ENCODE peak calls at places on chromosomes 3 and 15, in nine cellular contexts. One of them, this sample, is unnamed. For H3K4me1, H3K36me3 and H3K27me3, the result is how much of the 10 kb centered on the place peaks cover.

GRCh38 chr3:66715806-66716205 is 215.0 kb upstream of the LRIG1 start:
- DNase-seq in cardiac muscle cell: peak
- DNase-seq in PC-3: no peak
- DNase-seq in hepatocyte: no peak
- DNase-seq in heart right ventricle: no peak
- DNase-seq in adrenal gland: no peak
- DNase-seq in neuronal stem cell: no peak
- DNase-seq in HAP-1: no peak
- DNase-seq in effector memory CD4-positive, alpha-beta T cell: no peak
- DNase-seq in this sample: no peak

GRCh38 chr3:147394168-147394941 is 12.0 kb downstream of the ZIC4 start:
- DNase-seq in neuronal stem cell: no peak
- DNase-seq in heart right ventricle: no peak
- DNase-seq in effector memory CD4-positive, alpha-beta T cell: no peak
- DNase-seq in PC-3: no peak
- DNase-seq in hepatocyte: no peak
- DNase-seq in HAP-1: no peak
- DNase-seq in adrenal gland: no peak
- DNase-seq in cardiac muscle cell: no peak
- DNase-seq in this sample: no peak

GRCh38 chr3:49617390-49618013 is 56.6 kb upstream of the APEH start:
- DNase-seq in HAP-1: no peak
- DNase-seq in adrenal gland: no peak
- DNase-seq in PC-3: no peak
- DNase-seq in cardiac muscle cell: no peak
- DNase-seq in neuronal stem cell: no peak
- DNase-seq in hepatocyte: no peak
- DNase-seq in effector memory CD4-positive, alpha-beta T cell: no peak
- DNase-seq in heart right ventricle: no peak
- DNase-seq in this sample: no peak

GRCh38 chr15:49038382-49038781 is 7.9 kb downstream of the SECISBP2L start:
- DNase-seq in hepatocyte: no peak
- DNase-seq in effector memory CD4-positive, alpha-beta T cell: no peak
- DNase-seq in adrenal gland: no peak
- DNase-seq in neuronal stem cell: no peak
- DNase-seq in PC-3: peak
- DNase-seq in heart right ventricle: no peak
- DNase-seq in HAP-1: no peak
- DNase-seq in cardiac muscle cell: peak
- DNase-seq in this sample: no peak

GRCh38 chr3:169812124-169812843 is 386 bp upstream of the LRRIQ4 start:
- DNase-seq in heart right ventricle: peak
- DNase-seq in hepatocyte: peak
- DNase-seq in neuronal stem cell: peak
- DNase-seq in cardiac muscle cell: peak
- DNase-seq in effector memory CD4-positive, alpha-beta T cell: peak
- DNase-seq in adrenal gland: peak
- DNase-seq in PC-3: peak
- DNase-seq in HAP-1: peak
- DNase-seq in this sample: peak

GRCh38 chr3:136022518-136023263 is 57.2 kb downstream of the PPP2R3A start:
- DNase-seq in hepatocyte: no peak
- DNase-seq in effector memory CD4-positive, alpha-beta T cell: no peak
- DNase-seq in cardiac muscle cell: no peak
- DNase-seq in adrenal gland: no peak
- DNase-seq in heart right ventricle: no peak
- DNase-seq in HAP-1: no peak
- DNase-seq in neuronal stem cell: no peak
- DNase-seq in PC-3: no peak
- DNase-seq in this sample: no peak

GRCh38 chr3:190017575-190018288 is 103.0 kb downstream of the P3H2 start:
- DNase-seq in adrenal gland: peak
- DNase-seq in cardiac muscle cell: peak
- DNase-seq in PC-3: peak
- DNase-seq in HAP-1: no peak
- DNase-seq in hepatocyte: peak
- DNase-seq in effector memory CD4-positive, alpha-beta T cell: no peak
- DNase-seq in neuronal stem cell: no peak
- DNase-seq in heart right ventricle: peak
- DNase-seq in this sample: no peak

GRCh38 chr3:126527455-126528211 is 3.7 kb downstream of the CHST13 start:
- DNase-seq in PC-3: no peak
- DNase-seq in HAP-1: no peak
- DNase-seq in effector memory CD4-positive, alpha-beta T cell: no peak
- DNase-seq in heart right ventricle: no peak
- DNase-seq in neuronal stem cell: no peak
- DNase-seq in cardiac muscle cell: no peak
- DNase-seq in adrenal gland: no peak
- DNase-seq in hepatocyte: no peak
- DNase-seq in this sample: peak

GRCh38 chr3:83934208-83935150 is 1024.3 kb upstream of the CADM2 start:
- DNase-seq in HAP-1: peak
- DNase-seq in heart right ventricle: no peak
- DNase-seq in cardiac muscle cell: peak
- DNase-seq in PC-3: peak
- DNase-seq in effector memory CD4-positive, alpha-beta T cell: no peak
- DNase-seq in hepatocyte: no peak
- DNase-seq in adrenal gland: no peak
- DNase-seq in neuronal stem cell: no peak
- DNase-seq in this sample: no peak

GRCh38 chr3:188558343-188559068 is 404.5 kb downstream of the LPP start:
- DNase-seq in heart right ventricle: no peak
- DNase-seq in cardiac muscle cell: no peak
- DNase-seq in hepatocyte: no peak
- DNase-seq in PC-3: no peak
- DNase-seq in HAP-1: no peak
- DNase-seq in effector memory CD4-positive, alpha-beta T cell: no peak
- DNase-seq in neuronal stem cell: no peak
- DNase-seq in adrenal gland: no peak
- DNase-seq in this sample: no peak

GRCh38 chr3:197499427-197499826 is 56.3 kb downstream of the BDH1 start:
- DNase-seq in hepatocyte: no peak
- DNase-seq in HAP-1: no peak
- DNase-seq in PC-3: peak
- DNase-seq in cardiac muscle cell: no peak
- DNase-seq in effector memory CD4-positive, alpha-beta T cell: no peak
- DNase-seq in heart right ventricle: no peak
- DNase-seq in neuronal stem cell: no peak
- DNase-seq in adrenal gland: no peak
- DNase-seq in this sample: no peak

GRCh38 chr3:151305081-151305777 is 11.4 kb downstream of the GPR87 start:
- DNase-seq in cardiac muscle cell: peak
- DNase-seq in heart right ventricle: no peak
- DNase-seq in HAP-1: peak
- DNase-seq in hepatocyte: peak
- DNase-seq in adrenal gland: peak
- DNase-seq in PC-3: peak
- DNase-seq in neuronal stem cell: no peak
- DNase-seq in effector memory CD4-positive, alpha-beta T cell: no peak
- DNase-seq in this sample: peak

GRCh38 chr3:14422016-14422963 is 19.9 kb downstream of the SLC6A6 start:
- DNase-seq in adrenal gland: no peak
- DNase-seq in heart right ventricle: no peak
- DNase-seq in effector memory CD4-positive, alpha-beta T cell: no peak
- DNase-seq in HAP-1: no peak
- DNase-seq in PC-3: no peak
- DNase-seq in neuronal stem cell: no peak
- DNase-seq in hepatocyte: no peak
- DNase-seq in cardiac muscle cell: no peak
- DNase-seq in this sample: no peak

GRCh38 chr15:90076716-90077115 is 25.6 kb downstream of the IDH2 start:
- DNase-seq in neuronal stem cell: no peak
- DNase-seq in PC-3: no peak
- DNase-seq in effector memory CD4-positive, alpha-beta T cell: no peak
- DNase-seq in cardiac muscle cell: no peak
- DNase-seq in heart right ventricle: no peak
- DNase-seq in HAP-1: no peak
- DNase-seq in adrenal gland: no peak
- DNase-seq in hepatocyte: no peak
- DNase-seq in this sample: no peak

GRCh38 chr15:22258402-22259150 is 178.2 kb downstream of the OR4M2 start:
- DNase-seq in adrenal gland: no peak
- DNase-seq in neuronal stem cell: no peak
- DNase-seq in heart right ventricle: no peak
- DNase-seq in PC-3: no peak
- DNase-seq in effector memory CD4-positive, alpha-beta T cell: no peak
- DNase-seq in hepatocyte: no peak
- DNase-seq in cardiac muscle cell: no peak
- DNase-seq in HAP-1: no peak
- DNase-seq in this sample: no peak

GRCh38 chr3:45583021-45583851 is 11.3 kb upstream of the LIMD1 start:
- DNase-seq in HAP-1: no peak
- DNase-seq in adrenal gland: peak
- DNase-seq in hepatocyte: no peak
- DNase-seq in effector memory CD4-positive, alpha-beta T cell: no peak
- DNase-seq in neuronal stem cell: no peak
- DNase-seq in heart right ventricle: peak
- DNase-seq in PC-3: no peak
- DNase-seq in cardiac muscle cell: peak
- DNase-seq in this sample: peak

GRCh38 chr3:195221015-195221853 is 49.7 kb downstream of the XXYLT1 start:
- DNase-seq in effector memory CD4-positive, alpha-beta T cell: no peak
- DNase-seq in heart right ventricle: no peak
- DNase-seq in HAP-1: no peak
- DNase-seq in PC-3: no peak
- DNase-seq in neuronal stem cell: no peak
- DNase-seq in cardiac muscle cell: peak
- DNase-seq in hepatocyte: no peak
- DNase-seq in adrenal gland: peak
- DNase-seq in this sample: peak

GRCh38 chr3:9248232-9249191 is 934 bp downstream of the SRGAP3 start:
- DNase-seq in hepatocyte: no peak
- DNase-seq in effector memory CD4-positive, alpha-beta T cell: no peak
- DNase-seq in HAP-1: peak
- DNase-seq in heart right ventricle: no peak
- DNase-seq in adrenal gland: peak
- DNase-seq in cardiac muscle cell: no peak
- DNase-seq in PC-3: peak
- DNase-seq in neuronal stem cell: no peak
- DNase-seq in this sample: no peak

GRCh38 chr3:40229411-40229810 is 80.1 kb upstream of the EIF1B start:
- DNase-seq in neuronal stem cell: no peak
- DNase-seq in hepatocyte: no peak
- DNase-seq in HAP-1: no peak
- DNase-seq in cardiac muscle cell: no peak
- DNase-seq in heart right ventricle: no peak
- DNase-seq in effector memory CD4-positive, alpha-beta T cell: no peak
- DNase-seq in adrenal gland: no peak
- DNase-seq in PC-3: no peak
- DNase-seq in this sample: no peak

GRCh38 chr3:148075829-148076716 is 621.6 kb upstream of the AGTR1 start:
- DNase-seq in adrenal gland: peak
- DNase-seq in PC-3: peak
- DNase-seq in effector memory CD4-positive, alpha-beta T cell: no peak
- DNase-seq in heart right ventricle: no peak
- DNase-seq in hepatocyte: peak
- DNase-seq in HAP-1: peak
- DNase-seq in neuronal stem cell: peak
- DNase-seq in cardiac muscle cell: peak
- DNase-seq in this sample: no peak

GRCh38 chr3:17749281-17749680 is 6.8 kb upstream of the TBC1D5 start:
- DNase-seq in adrenal gland: no peak
- DNase-seq in hepatocyte: no peak
- DNase-seq in neuronal stem cell: no peak
- DNase-seq in effector memory CD4-positive, alpha-beta T cell: no peak
- DNase-seq in PC-3: no peak
- DNase-seq in heart right ventricle: no peak
- DNase-seq in cardiac muscle cell: no peak
- DNase-seq in HAP-1: no peak
- DNase-seq in this sample: no peak

GRCh38 chr3:48926425-48927392 is 8.1 kb downstream of the ARIH2 start:
- DNase-seq in neuronal stem cell: no peak
- DNase-seq in PC-3: peak
- DNase-seq in heart right ventricle: no peak
- DNase-seq in hepatocyte: peak
- DNase-seq in effector memory CD4-positive, alpha-beta T cell: no peak
- DNase-seq in HAP-1: no peak
- DNase-seq in adrenal gland: peak
- DNase-seq in cardiac muscle cell: peak
- DNase-seq in this sample: no peak

DNA sequence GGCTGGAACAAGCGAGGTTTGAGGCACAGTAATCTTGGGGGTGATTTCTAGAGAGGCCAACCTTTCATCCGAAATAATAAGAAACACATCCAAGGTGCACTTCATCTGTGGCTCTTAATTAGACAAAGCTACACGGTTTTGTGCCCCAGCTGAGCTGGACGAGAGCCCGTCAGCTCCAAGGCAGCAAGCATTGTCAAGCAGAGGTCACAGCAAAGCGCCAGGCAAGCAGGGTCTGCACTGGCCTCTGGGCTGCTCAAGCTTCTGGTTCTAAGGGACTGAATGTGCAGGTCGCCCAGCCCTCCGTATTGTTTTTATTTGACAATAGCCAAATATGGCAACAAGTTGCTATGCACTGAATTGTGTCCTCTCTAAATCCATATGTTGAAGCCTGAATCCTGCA is 123.2 kb downstream of the CHSY1 start:
- DNase-seq in PC-3: no peak
- DNase-seq in neuronal stem cell: no peak
- DNase-seq in effector memory CD4-positive, alpha-beta T cell: no peak
- DNase-seq in hepatocyte: no peak
- DNase-seq in adrenal gland: no peak
- DNase-seq in HAP-1: no peak
- DNase-seq in cardiac muscle cell: no peak
- DNase-seq in heart right ventricle: no peak
- DNase-seq in this sample: no peak
- H3K4me1 ChIP-seq in PC-3: under half
- H3K4me1 ChIP-seq in neuronal stem cell: under half
- H3K4me1 ChIP-seq in effector memory CD4-positive, alpha-beta T cell: under half
- H3K4me1 ChIP-seq in hepatocyte: under half
- H3K4me1 ChIP-seq in adrenal gland: under half
- H3K4me1 ChIP-seq in HAP-1: under half
- H3K4me1 ChIP-seq in cardiac muscle cell: under half
- H3K4me1 ChIP-seq in heart right ventricle: half or more
- H3K4me1 ChIP-seq in this sample: under half

GRCh38 chr3:25631989-25632388 is 32.7 kb downstream of the TOP2B start:
- DNase-seq in neuronal stem cell: no peak
- DNase-seq in heart right ventricle: no peak
- DNase-seq in hepatocyte: no peak
- DNase-seq in effector memory CD4-positive, alpha-beta T cell: no peak
- DNase-seq in PC-3: no peak
- DNase-seq in cardiac muscle cell: no peak
- DNase-seq in adrenal gland: no peak
- DNase-seq in HAP-1: no peak
- DNase-seq in this sample: no peak
- H3K36me3 ChIP-seq in neuronal stem cell: half or more
- H3K36me3 ChIP-seq in heart right ventricle: half or more
- H3K36me3 ChIP-seq in hepatocyte: under half
- H3K36me3 ChIP-seq in effector memory CD4-positive, alpha-beta T cell: half or more
- H3K36me3 ChIP-seq in PC-3: under half
- H3K36me3 ChIP-seq in cardiac muscle cell: half or more
- H3K36me3 ChIP-seq in adrenal gland: under half
- H3K36me3 ChIP-seq in HAP-1: under half
- H3K36me3 ChIP-seq in this sample: under half

GRCh38 chr3:38655708-38656300 is 6.3 kb upstream of the SCN5A start:
- DNase-seq in HAP-1: peak
- DNase-seq in effector memory CD4-positive, alpha-beta T cell: no peak
- DNase-seq in heart right ventricle: no peak
- DNase-seq in cardiac muscle cell: peak
- DNase-seq in adrenal gland: no peak
- DNase-seq in PC-3: peak
- DNase-seq in hepatocyte: peak
- DNase-seq in neuronal stem cell: no peak
- DNase-seq in this sample: no peak
- H3K27me3 ChIP-seq in HAP-1: under half
- H3K27me3 ChIP-seq in effector memory CD4-positive, alpha-beta T cell: under half
- H3K27me3 ChIP-seq in heart right ventricle: under half
- H3K27me3 ChIP-seq in cardiac muscle cell: under half
- H3K27me3 ChIP-seq in adrenal gland: under half
- H3K27me3 ChIP-seq in PC-3: under half
- H3K27me3 ChIP-seq in hepatocyte: under half
- H3K27me3 ChIP-seq in neuronal stem cell: under half
- H3K27me3 ChIP-seq in this sample: under half

GRCh38 chr3:149333518-149333859 is at the start of gene TM4SF18:
- DNase-seq in adrenal gland: no peak
- DNase-seq in effector memory CD4-positive, alpha-beta T cell: no peak
- DNase-seq in cardiac muscle cell: no peak
- DNase-seq in hepatocyte: no peak
- DNase-seq in heart right ventricle: no peak
- DNase-seq in PC-3: no peak
- DNase-seq in neuronal stem cell: no peak
- DNase-seq in HAP-1: peak
- DNase-seq in this sample: no peak
- H3K4me1 ChIP-seq in adrenal gland: under half
- H3K4me1 ChIP-seq in effector memory CD4-positive, alpha-beta T cell: under half
- H3K4me1 ChIP-seq in cardiac muscle cell: under half
- H3K4me1 ChIP-seq in hepatocyte: under half
- H3K4me1 ChIP-seq in heart right ventricle: under half
- H3K4me1 ChIP-seq in PC-3: under half
- H3K4me1 ChIP-seq in neuronal stem cell: under half
- H3K4me1 ChIP-seq in HAP-1: under half
- H3K4me1 ChIP-seq in this sample: under half

This sample was measured in aorta.